ENCODE peak calls at places on chromosomes 1 and 21, in seven cellular contexts. T is PC-9, Q is uterus, D is hepatocyte, B is adrenal gland, E is tibial nerve, N is Peyer's patch. U is an unnamed sample.
A peak's percentile ranks its signal among the peaks of the same experiment; 100 is the strongest.

GRCh38 chr1:38741341-38741740 is 118.2 kb downstream of the RRAGC start:
- DNase-seq in Q (no peak), D (peak; percentile 55), N (no peak), E (no peak), B (peak; percentile 53), T (no peak), U (no peak)

GRCh38 chr1:230753586-230754251 is 6.5 kb downstream of the CAPN9 start:
- DNase-seq in N (peak; percentile 86), T (no peak), E (no peak), B (no peak), D (peak; percentile 70), Q (no peak), U (no peak)

GRCh38 chr1:237471377-237471776 is 419.3 kb downstream of the ZP4 start:
- DNase-seq in N (no peak), T (no peak), E (no peak), D (no peak), Q (no peak), B (no peak), U (no peak)

GRCh38 chr1:243982451-243983018 is 68.5 kb upstream of the ZBTB18 start:
- DNase-seq in E (no peak), B (no peak), D (no peak), N (no peak), T (no peak), Q (no peak), U (no peak)

GRCh38 chr1:67404212-67404620 is 26.0 kb downstream of the SERBP1 start:
- DNase-seq in N (no peak), D (no peak), Q (no peak), T (no peak), B (no peak), E (no peak), U (no peak)

GRCh38 chr1:18645172-18646090 is 14.8 kb downstream of the PAX7 start:
- DNase-seq in D (no peak), E (no peak), N (no peak), B (no peak), T (no peak), Q (no peak), U (no peak)

GRCh38 chr21:31235671-31236450 is 108.2 kb downstream of the TIAM1 start:
- DNase-seq in D (no peak), T (peak; percentile 6), E (no peak), B (no peak), N (no peak), Q (no peak), U (no peak)

GRCh38 chr1:39575191-39576015 is 1.2 kb downstream of the PABPC4 start:
- DNase-seq in N (peak; percentile 74), E (peak; percentile 45), Q (peak; percentile 36), T (peak; percentile 33), D (peak; percentile 69), B (peak; percentile 94), U (peak; percentile 28)

GRCh38 chr1:20371883-20372282 is 81.2 kb downstream of the VWA5B1 start:
- DNase-seq in T (no peak), E (no peak), B (no peak), N (no peak), Q (no peak), D (no peak), U (no peak)

GRCh38 chr1:101312192-101312591 is 75.4 kb downstream of the S1PR1 start:
- DNase-seq in N (no peak), E (no peak), D (no peak), T (no peak), B (no peak), Q (no peak), U (no peak)

GRCh38 chr1:31696246-31696645 is 7.6 kb downstream of the COL16A1 start:
- DNase-seq in Q (no peak), E (no peak), N (no peak), D (no peak), B (no peak), T (no peak), U (no peak)

GRCh38 chr1:10909697-10910489 is 102.6 kb upstream of the TARDBP start:
- DNase-seq in B (peak; percentile 66), N (peak; percentile 79), Q (no peak), D (peak; percentile 61), T (peak; percentile 72), E (no peak), U (peak; percentile 80)

GRCh38 chr1:84412316-84412942 is 14.1 kb downstream of the DNASE2B start:
- DNase-seq in N (no peak), D (no peak), B (no peak), T (peak; percentile 33), E (no peak), Q (no peak), U (no peak)

GRCh38 chr1:40041466-40041838 is 923 bp downstream of the CAP1 start:
- DNase-seq in B (no peak), Q (no peak), T (no peak), D (no peak), E (no peak), N (no peak), U (no peak)

GRCh38 chr1:17615157-17615556 is 75.7 kb downstream of the ARHGEF10L start:
- DNase-seq in B (no peak), N (no peak), E (no peak), T (no peak), Q (no peak), D (no peak), U (no peak)

GRCh38 chr21:46116846-46117585 is 19.1 kb downstream of the COL6A2 start:
- DNase-seq in N (peak; percentile 25), Q (peak; percentile 18), D (no peak), T (peak; percentile 51), B (no peak), E (no peak), U (no peak)

GRCh38 chr1:94209982-94210381 is 27.4 kb downstream of the ARHGAP29 start:
- DNase-seq in Q (no peak), N (no peak), B (no peak), D (no peak), T (no peak), E (no peak), U (no peak)

GRCh38 chr1:156860113-156860638 is 489 bp upstream of the NTRK1 start:
- DNase-seq in Q (no peak), E (no peak), B (peak; percentile 63), D (peak; percentile 61), T (peak; percentile 49), N (peak; percentile 69), U (peak; percentile 68)

GRCh38 chr1:41599912-41600311 is 115.4 kb upstream of the EDN2 start:
- DNase-seq in D (no peak), N (no peak), E (no peak), T (peak; percentile 17), B (peak; percentile 4), Q (no peak), U (no peak)

GRCh38 chr21:35002879-35003722 is 46.0 kb downstream of the RUNX1 start:
- DNase-seq in Q (no peak), T (no peak), D (no peak), E (no peak), N (no peak), B (no peak), U (no peak)

GRCh38 chr1:234709473-234710279 is 99.7 kb upstream of the IRF2BP2 start:
- DNase-seq in E (no peak), Q (no peak), N (no peak), D (no peak), B (peak; percentile 85), T (no peak), U (no peak)

GRCh38 chr1:81811757-81812371 is 11.1 kb downstream of the ADGRL2 start:
- DNase-seq in E (no peak), N (no peak), Q (no peak), T (no peak), D (no peak), B (no peak), U (no peak)

GRCh38 chr1:145706282-145706681 is 886 bp downstream of the PDZK1 start:
- DNase-seq in N (no peak), E (no peak), T (peak; percentile 83), D (peak; percentile 41), B (no peak), Q (no peak), U (no peak)

GRCh38 chr1:205321109-205321958 is at the start of gene NUAK2:
- DNase-seq in B (peak; percentile 97), T (peak; percentile 91), E (peak; percentile 86), N (peak; percentile 98), Q (peak; percentile 72), D (peak; percentile 96), U (peak; percentile 88)

GRCh38 chr1:226001852-226002666 is 2.9 kb upstream of the SDE2 start:
- DNase-seq in N (no peak), Q (peak; percentile 79), B (peak; percentile 89), E (peak; percentile 78), T (peak; percentile 28), D (peak; percentile 37), U (peak; percentile 29)
- H3K27ac ChIP-seq in N (peak overlapping the region; percentile 74), Q (peak overlapping the region; percentile 93), B (no peak overlapping the region), E (peak overlapping the region; percentile 50), T (no peak overlapping the region), D (no peak overlapping the region), U (peak overlapping the region; percentile 99)

DNA sequence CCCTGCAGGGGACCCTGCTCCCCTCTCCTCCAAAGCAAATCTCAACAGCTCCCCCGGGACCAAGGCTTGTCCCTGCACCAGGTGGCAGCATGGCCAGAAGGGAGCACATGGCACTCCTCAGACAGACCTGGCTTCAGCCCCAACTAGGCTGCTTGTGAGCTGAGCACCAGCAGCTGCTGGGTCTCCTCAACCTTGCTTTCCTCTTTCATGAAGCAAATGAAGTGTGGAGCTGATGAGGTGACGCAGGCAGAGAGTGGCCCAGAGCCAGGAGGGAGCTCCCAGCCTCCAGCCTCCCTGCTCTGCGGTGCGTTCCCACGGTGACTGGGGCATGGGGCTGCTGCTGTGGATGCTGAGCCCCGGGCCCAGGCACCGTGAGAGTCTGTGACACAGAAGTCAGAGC is 34.0 kb downstream of the MEGF6 start:
- DNase-seq in B (peak; percentile 57), T (no peak), D (no peak), E (no peak), Q (no peak), N (no peak), U (no peak)
- TF ChIP-seq CTCF in B (no peak), T (no peak), D (no peak), E (no peak), Q (no peak), N (no peak), U (no peak)

GRCh38 chr21:42665026-42665425 is 11.6 kb downstream of the PDE9A start:
- DNase-seq in Q (no peak), D (no peak), T (peak; percentile 35), E (no peak), B (no peak), N (no peak), U (no peak)
- H3K27ac ChIP-seq in Q (no peak overlapping the region), D (no peak overlapping the region), T (no peak overlapping the region), E (peak overlapping the region; percentile 79), B (no peak overlapping the region), N (no peak overlapping the region), U (no peak overlapping the region)

DNA sequence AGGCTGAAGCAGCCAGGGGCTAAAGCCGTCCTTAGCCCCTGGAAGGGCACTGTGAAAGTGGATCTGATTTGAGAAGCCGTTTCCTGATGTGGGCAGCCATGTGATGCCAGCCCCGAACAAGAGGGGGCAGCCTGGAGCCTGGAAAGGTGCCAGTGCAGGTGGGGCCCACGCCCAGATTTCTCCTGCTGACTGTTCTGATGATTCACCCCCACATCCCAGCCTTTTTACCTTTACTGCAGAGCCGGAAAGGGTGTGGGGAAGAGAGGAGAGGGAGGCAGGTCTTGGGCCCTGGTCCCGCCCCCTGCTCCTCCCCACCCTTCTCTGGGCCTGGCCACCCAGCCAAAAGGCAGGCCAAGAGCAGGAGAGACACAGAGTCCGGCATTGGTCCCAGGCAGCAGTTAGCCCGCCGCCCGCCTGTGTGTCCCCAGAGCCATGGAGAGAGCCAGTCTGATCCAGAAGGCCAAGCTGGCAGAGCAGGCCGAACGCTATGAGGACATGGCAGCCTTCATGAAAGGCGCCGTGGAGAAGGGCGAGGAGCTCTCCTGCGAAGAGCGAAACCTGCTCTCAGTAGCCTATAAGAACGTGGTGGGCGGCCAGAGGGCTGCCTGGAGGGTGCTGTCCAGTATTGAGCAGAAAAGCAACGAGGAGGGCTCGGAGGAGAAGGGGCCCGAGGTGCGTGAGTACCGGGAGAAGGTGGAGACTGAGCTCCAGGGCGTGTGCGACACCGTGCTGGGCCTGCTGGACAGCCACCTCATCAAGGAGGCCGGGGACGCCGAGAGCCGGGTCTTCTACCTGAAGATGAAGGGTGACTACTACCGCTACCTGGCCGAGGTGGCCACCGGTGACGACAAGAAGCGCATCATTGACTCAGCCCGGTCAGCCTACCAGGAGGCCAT is at the start of gene SFN:
- DNase-seq in Q (no peak), B (no peak), D (peak; percentile 84), N (peak; percentile 94), E (no peak), T (peak; percentile 93), U (peak; percentile 26)
- TF ChIP-seq CTCF in Q (no peak), B (no peak), D (peak; percentile 34), N (peak; percentile 73), E (no peak), T (peak; percentile 76), U (peak; percentile 10)

U was measured in CD4-positive, alpha-beta T cell.